ENCODE peak calls at places on chromosomes 16 and 17, in ten cellular contexts. One of them, this sample, is unnamed.

GRCh38 chr17:78258323-78259229 is 27.1 kb downstream of the TMEM235 start:
- DNase-seq in PC-9: no peak
- DNase-seq in H54: no peak
- DNase-seq in effector memory CD4-positive, alpha-beta T cell: peak
- DNase-seq in RWPE1: no peak
- DNase-seq in activated B cell treated with CpG ODN at 0.5 μM for 24 hours: no peak
- DNase-seq in OCI-M1: peak
- DNase-seq in naive thymus-derived CD8-positive, alpha-beta T cell: peak
- DNase-seq in B cell: peak
- DNase-seq in astrocyte of the cerebellum: no peak
- DNase-seq in this sample: no peak

GRCh38 chr16:75113046-75113491 is 3.5 kb downstream of the LDHD start:
- DNase-seq in PC-9: no peak
- DNase-seq in H54: no peak
- DNase-seq in effector memory CD4-positive, alpha-beta T cell: no peak
- DNase-seq in RWPE1: no peak
- DNase-seq in activated B cell treated with CpG ODN at 0.5 μM for 24 hours: no peak
- DNase-seq in OCI-M1: no peak
- DNase-seq in naive thymus-derived CD8-positive, alpha-beta T cell: no peak
- DNase-seq in B cell: no peak
- DNase-seq in astrocyte of the cerebellum: no peak
- DNase-seq in this sample: no peak

GRCh38 chr16:10606607-10607006 is 26.2 kb upstream of the EMP2 start:
- DNase-seq in PC-9: no peak
- DNase-seq in H54: no peak
- DNase-seq in effector memory CD4-positive, alpha-beta T cell: no peak
- DNase-seq in RWPE1: no peak
- DNase-seq in activated B cell treated with CpG ODN at 0.5 μM for 24 hours: no peak
- DNase-seq in OCI-M1: no peak
- DNase-seq in naive thymus-derived CD8-positive, alpha-beta T cell: no peak
- DNase-seq in B cell: no peak
- DNase-seq in astrocyte of the cerebellum: no peak
- DNase-seq in this sample: no peak

GRCh38 chr17:40153603-40154238 is 13.4 kb downstream of the CASC3 start:
- DNase-seq in PC-9: no peak
- DNase-seq in H54: no peak
- DNase-seq in effector memory CD4-positive, alpha-beta T cell: no peak
- DNase-seq in RWPE1: no peak
- DNase-seq in activated B cell treated with CpG ODN at 0.5 μM for 24 hours: no peak
- DNase-seq in OCI-M1: no peak
- DNase-seq in naive thymus-derived CD8-positive, alpha-beta T cell: no peak
- DNase-seq in B cell: no peak
- DNase-seq in astrocyte of the cerebellum: no peak
- DNase-seq in this sample: no peak

GRCh38 chr16:26273607-26274006 is 581.8 kb downstream of the HS3ST4 start:
- DNase-seq in PC-9: no peak
- DNase-seq in H54: no peak
- DNase-seq in effector memory CD4-positive, alpha-beta T cell: no peak
- DNase-seq in RWPE1: no peak
- DNase-seq in activated B cell treated with CpG ODN at 0.5 μM for 24 hours: no peak
- DNase-seq in OCI-M1: no peak
- DNase-seq in naive thymus-derived CD8-positive, alpha-beta T cell: no peak
- DNase-seq in B cell: no peak
- DNase-seq in astrocyte of the cerebellum: no peak
- DNase-seq in this sample: no peak

GRCh38 chr16:88527186-88527936 is 42.8 kb upstream of the ZC3H18 start:
- DNase-seq in PC-9: peak
- DNase-seq in H54: peak
- DNase-seq in effector memory CD4-positive, alpha-beta T cell: peak
- DNase-seq in RWPE1: peak
- DNase-seq in activated B cell treated with CpG ODN at 0.5 μM for 24 hours: peak
- DNase-seq in OCI-M1: peak
- DNase-seq in naive thymus-derived CD8-positive, alpha-beta T cell: no peak
- DNase-seq in B cell: peak
- DNase-seq in astrocyte of the cerebellum: peak
- DNase-seq in this sample: peak

GRCh38 chr17:74821655-74822328 is 37.9 kb downstream of the GRIN2C start:
- DNase-seq in PC-9: no peak
- DNase-seq in H54: no peak
- DNase-seq in effector memory CD4-positive, alpha-beta T cell: no peak
- DNase-seq in RWPE1: no peak
- DNase-seq in activated B cell treated with CpG ODN at 0.5 μM for 24 hours: no peak
- DNase-seq in OCI-M1: no peak
- DNase-seq in naive thymus-derived CD8-positive, alpha-beta T cell: no peak
- DNase-seq in B cell: no peak
- DNase-seq in astrocyte of the cerebellum: no peak
- DNase-seq in this sample: no peak

GRCh38 chr17:80117491-80118401 is 16.4 kb downstream of the GAA start:
- DNase-seq in PC-9: no peak
- DNase-seq in H54: no peak
- DNase-seq in effector memory CD4-positive, alpha-beta T cell: no peak
- DNase-seq in RWPE1: no peak
- DNase-seq in activated B cell treated with CpG ODN at 0.5 μM for 24 hours: peak
- DNase-seq in OCI-M1: no peak
- DNase-seq in naive thymus-derived CD8-positive, alpha-beta T cell: peak
- DNase-seq in B cell: no peak
- DNase-seq in astrocyte of the cerebellum: no peak
- DNase-seq in this sample: no peak

GRCh38 chr16:60329110-60329509 is 1595.0 kb upstream of the GOT2 start:
- DNase-seq in PC-9: no peak
- DNase-seq in H54: no peak
- DNase-seq in effector memory CD4-positive, alpha-beta T cell: no peak
- DNase-seq in RWPE1: peak
- DNase-seq in activated B cell treated with CpG ODN at 0.5 μM for 24 hours: no peak
- DNase-seq in OCI-M1: peak
- DNase-seq in naive thymus-derived CD8-positive, alpha-beta T cell: no peak
- DNase-seq in B cell: no peak
- DNase-seq in astrocyte of the cerebellum: no peak
- DNase-seq in this sample: no peak

GRCh38 chr17:74176546-74177001 is 26.9 kb upstream of the RPL38 start:
- DNase-seq in PC-9: peak
- DNase-seq in H54: peak
- DNase-seq in effector memory CD4-positive, alpha-beta T cell: no peak
- DNase-seq in RWPE1: peak
- DNase-seq in activated B cell treated with CpG ODN at 0.5 μM for 24 hours: no peak
- DNase-seq in OCI-M1: peak
- DNase-seq in naive thymus-derived CD8-positive, alpha-beta T cell: no peak
- DNase-seq in B cell: peak
- DNase-seq in astrocyte of the cerebellum: peak
- DNase-seq in this sample: peak

GRCh38 chr16:30658731-30659506 is 688 bp downstream of the FBRS start:
- DNase-seq in PC-9: no peak
- DNase-seq in H54: peak
- DNase-seq in effector memory CD4-positive, alpha-beta T cell: no peak
- DNase-seq in RWPE1: peak
- DNase-seq in activated B cell treated with CpG ODN at 0.5 μM for 24 hours: peak
- DNase-seq in OCI-M1: peak
- DNase-seq in naive thymus-derived CD8-positive, alpha-beta T cell: no peak
- DNase-seq in B cell: peak
- DNase-seq in astrocyte of the cerebellum: peak
- DNase-seq in this sample: peak

GRCh38 chr17:42312285-42313130 is 24.2 kb downstream of the STAT5A start:
- DNase-seq in PC-9: no peak
- DNase-seq in H54: no peak
- DNase-seq in effector memory CD4-positive, alpha-beta T cell: peak
- DNase-seq in RWPE1: peak
- DNase-seq in activated B cell treated with CpG ODN at 0.5 μM for 24 hours: peak
- DNase-seq in OCI-M1: peak
- DNase-seq in naive thymus-derived CD8-positive, alpha-beta T cell: peak
- DNase-seq in B cell: peak
- DNase-seq in astrocyte of the cerebellum: peak
- DNase-seq in this sample: no peak